ENCODE peak calls at places on chromosomes 12 and 14, in nine cellular contexts. B is amygdala; Y is GM03348; E is fibroblast of lung; A is H4; Z is activated CD4-positive, alpha-beta T cell treated with anti-CD3 and anti-CD28 coated beads, Interleukin-2, amount 10 ng/mL, durations not matched to agents 7 days and 5 days; J is left cardiac atrium; I is substantia nigra; M is LHCN-M2. D is an unnamed sample.

GRCh38 chr12:82554529-82554928 is 132.2 kb upstream of the TMTC2 start:
- DNase-seq in Y (no peak), B (no peak), A (no peak), Z (no peak), M (peak; percentile 54), E (peak; percentile 13), I (no peak), J (no peak), D (no peak)

GRCh38 chr14:50051106-50051505 is 65.3 kb downstream of the VCPKMT start:
- DNase-seq in M (no peak), I (no peak), J (no peak), Z (no peak), E (no peak), Y (no peak), B (no peak), A (no peak), D (no peak)

GRCh38 chr12:97404093-97404492 is 58.5 kb upstream of the RMST start:
- DNase-seq in Y (no peak), I (no peak), A (no peak), Z (no peak), J (no peak), B (no peak), M (no peak), E (no peak), D (no peak)

GRCh38 chr12:31874961-31875608 is 84.1 kb upstream of the RESF1 start:
- DNase-seq in M (peak; percentile 60), Z (peak; percentile 42), J (peak; percentile 56), E (peak; percentile 78), Y (peak; percentile 60), A (peak; percentile 85), I (no peak), B (no peak), D (no peak)

GRCh38 chr12:47184813-47185212 is 105.1 kb upstream of the AMIGO2 start:
- DNase-seq in A (no peak), J (no peak), M (no peak), E (no peak), Y (no peak), Z (no peak), B (no peak), I (no peak), D (no peak)

GRCh38 chr12:95083471-95083870 is 10.1 kb upstream of the NR2C1 start:
- DNase-seq in Z (no peak), E (peak; percentile 55), J (no peak), I (no peak), A (no peak), B (no peak), Y (no peak), M (peak; percentile 18), D (no peak)

GRCh38 chr12:52912711-52913423 is 8.0 kb upstream of the KRT8 start:
- DNase-seq in A (no peak), I (no peak), E (no peak), M (no peak), Y (no peak), J (no peak), Z (no peak), B (no peak), D (no peak)

GRCh38 chr12:6116481-6117021 is 7.9 kb downstream of the VWF start:
- DNase-seq in Z (no peak), B (no peak), I (no peak), Y (no peak), E (peak; percentile 94), A (peak; percentile 38), M (no peak), J (peak; percentile 64), D (no peak)

GRCh38 chr12:104710940-104711725 is 247.0 kb downstream of the SLC41A2 start:
- DNase-seq in Z (no peak), M (peak; percentile 37), A (peak; percentile 31), E (peak; percentile 62), B (no peak), J (no peak), I (no peak), Y (peak; percentile 89), D (no peak)

GRCh38 chr12:91551927-91552326 is 369.3 kb upstream of the DCN start:
- DNase-seq in J (peak; percentile 23), I (peak; percentile 31), B (no peak), A (no peak), M (no peak), Z (no peak), E (no peak), Y (no peak), D (no peak)

GRCh38 chr14:34322940-34323418 is 139.1 kb downstream of the SPTSSA start:
- DNase-seq in M (peak; percentile 42), I (peak; percentile 30), E (peak; percentile 40), Z (peak; percentile 82), J (peak; percentile 52), Y (peak; percentile 79), A (peak; percentile 61), B (no peak), D (peak; percentile 16)

GRCh38 chr12:110992909-110993308 is 72.5 kb upstream of the MYL2 start:
- DNase-seq in Z (no peak), E (no peak), A (no peak), Y (no peak), J (no peak), I (no peak), B (no peak), M (no peak), D (no peak)

GRCh38 chr12:48185181-48185919 is 1.9 kb downstream of the CCDC184 start:
- DNase-seq in B (no peak), Y (no peak), Z (no peak), J (no peak), A (no peak), E (no peak), I (no peak), M (no peak), D (peak; percentile 39)

GRCh38 chr12:93758974-93759373 is 81.8 kb downstream of the CRADD start:
- DNase-seq in Z (no peak), A (no peak), I (no peak), E (no peak), Y (no peak), B (no peak), J (no peak), M (no peak), D (no peak)

GRCh38 chr12:25254271-25254880 is 3.6 kb upstream of the KRAS start:
- DNase-seq in M (peak; percentile 52), J (no peak), A (no peak), E (peak; percentile 54), B (no peak), I (no peak), Y (no peak), Z (no peak), D (no peak)

GRCh38 chr12:113867258-113867657 is 98.9 kb downstream of the RBM19 start:
- DNase-seq in Y (peak; percentile 51), Z (no peak), M (no peak), J (no peak), E (no peak), I (no peak), A (no peak), B (no peak), D (no peak)

GRCh38 chr12:108793756-108794441 is 62.6 kb upstream of the CORO1C start:
- DNase-seq in B (no peak), Y (no peak), M (no peak), A (no peak), I (no peak), Z (no peak), E (no peak), J (no peak), D (no peak)

GRCh38 chr12:50723870-50724269 is 40.0 kb upstream of the ATF1 start:
- DNase-seq in Y (no peak), I (no peak), J (no peak), A (no peak), E (no peak), B (no peak), M (no peak), Z (no peak), D (no peak)

D was measured in dorsolateral prefrontal cortex.